ENCODE peak calls at places on chromosomes 12 and 14, in eight cellular contexts. One of them, this sample, is unnamed.

GRCh38 chr12:70948976-70949336 is 28.4 kb upstream of the PTPRR start:
- DNase-seq in AG09309: no peak
- DNase-seq in globus pallidus: no peak
- DNase-seq in activated T-helper 1 cell treated with anti-CD3 and anti-CD28 coated beads, Interleukin-2, amount 50 U/mL, for 16 hours: no peak
- DNase-seq in IMR-90: no peak
- DNase-seq in cardiac muscle cell: peak
- DNase-seq in Caki2: no peak
- DNase-seq in activated CD4-positive, alpha-beta T cell treated with anti-CD3 and anti-CD28 coated beads, Interleukin-2, amount 10 ng/mL, durations not matched to agents 7 days and 5 days: no peak
- DNase-seq in this sample: no peak

GRCh38 chr12:52087961-52088820 is 8.7 kb downstream of the SMIM41 start:
- DNase-seq in AG09309: no peak
- DNase-seq in cardiac muscle cell: no peak
- DNase-seq in IMR-90: no peak
- DNase-seq in Caki2: no peak
- DNase-seq in activated CD4-positive, alpha-beta T cell treated with anti-CD3 and anti-CD28 coated beads, Interleukin-2, amount 10 ng/mL, durations not matched to agents 7 days and 5 days: no peak
- DNase-seq in activated T-helper 1 cell treated with anti-CD3 and anti-CD28 coated beads, Interleukin-2, amount 50 U/mL, for 16 hours: no peak
- DNase-seq in globus pallidus: no peak
- DNase-seq in this sample: no peak

GRCh38 chr14:95418858-95419257 is 97.6 kb downstream of the SYNE3 start:
- DNase-seq in globus pallidus: no peak
- DNase-seq in activated T-helper 1 cell treated with anti-CD3 and anti-CD28 coated beads, Interleukin-2, amount 50 U/mL, for 16 hours: no peak
- DNase-seq in activated CD4-positive, alpha-beta T cell treated with anti-CD3 and anti-CD28 coated beads, Interleukin-2, amount 10 ng/mL, durations not matched to agents 7 days and 5 days: no peak
- DNase-seq in cardiac muscle cell: no peak
- DNase-seq in IMR-90: no peak
- DNase-seq in Caki2: no peak
- DNase-seq in AG09309: no peak
- DNase-seq in this sample: no peak

GRCh38 chr12:92861381-92861780 is 67.7 kb downstream of the EEA1 start:
- DNase-seq in IMR-90: peak
- DNase-seq in activated CD4-positive, alpha-beta T cell treated with anti-CD3 and anti-CD28 coated beads, Interleukin-2, amount 10 ng/mL, durations not matched to agents 7 days and 5 days: no peak
- DNase-seq in Caki2: no peak
- DNase-seq in AG09309: no peak
- DNase-seq in globus pallidus: no peak
- DNase-seq in cardiac muscle cell: peak
- DNase-seq in activated T-helper 1 cell treated with anti-CD3 and anti-CD28 coated beads, Interleukin-2, amount 50 U/mL, for 16 hours: no peak
- DNase-seq in this sample: no peak

GRCh38 chr14:22099942-22100763 is 426.5 kb upstream of the OR4E1 start:
- DNase-seq in activated T-helper 1 cell treated with anti-CD3 and anti-CD28 coated beads, Interleukin-2, amount 50 U/mL, for 16 hours: peak
- DNase-seq in IMR-90: peak
- DNase-seq in cardiac muscle cell: peak
- DNase-seq in globus pallidus: peak
- DNase-seq in AG09309: no peak
- DNase-seq in Caki2: peak
- DNase-seq in activated CD4-positive, alpha-beta T cell treated with anti-CD3 and anti-CD28 coated beads, Interleukin-2, amount 10 ng/mL, durations not matched to agents 7 days and 5 days: peak
- DNase-seq in this sample: peak

GRCh38 chr14:105093426-105094192 is 28.4 kb upstream of the GPR132 start:
- DNase-seq in IMR-90: peak
- DNase-seq in cardiac muscle cell: peak
- DNase-seq in globus pallidus: no peak
- DNase-seq in activated T-helper 1 cell treated with anti-CD3 and anti-CD28 coated beads, Interleukin-2, amount 50 U/mL, for 16 hours: no peak
- DNase-seq in activated CD4-positive, alpha-beta T cell treated with anti-CD3 and anti-CD28 coated beads, Interleukin-2, amount 10 ng/mL, durations not matched to agents 7 days and 5 days: peak
- DNase-seq in Caki2: peak
- DNase-seq in AG09309: no peak
- DNase-seq in this sample: peak

GRCh38 chr14:58963873-58964597 is 224.4 kb upstream of the DAAM1 start:
- DNase-seq in globus pallidus: no peak
- DNase-seq in activated CD4-positive, alpha-beta T cell treated with anti-CD3 and anti-CD28 coated beads, Interleukin-2, amount 10 ng/mL, durations not matched to agents 7 days and 5 days: no peak
- DNase-seq in IMR-90: no peak
- DNase-seq in AG09309: no peak
- DNase-seq in Caki2: no peak
- DNase-seq in activated T-helper 1 cell treated with anti-CD3 and anti-CD28 coated beads, Interleukin-2, amount 50 U/mL, for 16 hours: no peak
- DNase-seq in cardiac muscle cell: no peak
- DNase-seq in this sample: no peak

GRCh38 chr12:131831021-131831571 is 2.9 kb downstream of the MMP17 start:
- DNase-seq in AG09309: no peak
- DNase-seq in Caki2: no peak
- DNase-seq in globus pallidus: no peak
- DNase-seq in IMR-90: no peak
- DNase-seq in activated T-helper 1 cell treated with anti-CD3 and anti-CD28 coated beads, Interleukin-2, amount 50 U/mL, for 16 hours: no peak
- DNase-seq in activated CD4-positive, alpha-beta T cell treated with anti-CD3 and anti-CD28 coated beads, Interleukin-2, amount 10 ng/mL, durations not matched to agents 7 days and 5 days: peak
- DNase-seq in cardiac muscle cell: peak
- DNase-seq in this sample: no peak

GRCh38 chr12:52434096-52434733 is at the start of gene KRT75:
- DNase-seq in Caki2: no peak
- DNase-seq in activated CD4-positive, alpha-beta T cell treated with anti-CD3 and anti-CD28 coated beads, Interleukin-2, amount 10 ng/mL, durations not matched to agents 7 days and 5 days: no peak
- DNase-seq in IMR-90: no peak
- DNase-seq in globus pallidus: no peak
- DNase-seq in cardiac muscle cell: no peak
- DNase-seq in activated T-helper 1 cell treated with anti-CD3 and anti-CD28 coated beads, Interleukin-2, amount 50 U/mL, for 16 hours: no peak
- DNase-seq in AG09309: no peak
- DNase-seq in this sample: no peak

GRCh38 chr14:105400016-105400415 is 1.7 kb downstream of the TEX22 start:
- DNase-seq in globus pallidus: no peak
- DNase-seq in Caki2: no peak
- DNase-seq in activated T-helper 1 cell treated with anti-CD3 and anti-CD28 coated beads, Interleukin-2, amount 50 U/mL, for 16 hours: no peak
- DNase-seq in IMR-90: no peak
- DNase-seq in cardiac muscle cell: no peak
- DNase-seq in AG09309: no peak
- DNase-seq in activated CD4-positive, alpha-beta T cell treated with anti-CD3 and anti-CD28 coated beads, Interleukin-2, amount 10 ng/mL, durations not matched to agents 7 days and 5 days: no peak
- DNase-seq in this sample: no peak

GRCh38 chr12:100197486-100197885 is 3.1 kb upstream of the ACTR6 start:
- DNase-seq in activated CD4-positive, alpha-beta T cell treated with anti-CD3 and anti-CD28 coated beads, Interleukin-2, amount 10 ng/mL, durations not matched to agents 7 days and 5 days: no peak
- DNase-seq in cardiac muscle cell: no peak
- DNase-seq in Caki2: no peak
- DNase-seq in AG09309: no peak
- DNase-seq in activated T-helper 1 cell treated with anti-CD3 and anti-CD28 coated beads, Interleukin-2, amount 50 U/mL, for 16 hours: no peak
- DNase-seq in IMR-90: no peak
- DNase-seq in globus pallidus: no peak
- DNase-seq in this sample: no peak

GRCh38 chr14:35213869-35214387 is 78.3 kb upstream of the PSMA6 start:
- DNase-seq in IMR-90: peak
- DNase-seq in activated T-helper 1 cell treated with anti-CD3 and anti-CD28 coated beads, Interleukin-2, amount 50 U/mL, for 16 hours: no peak
- DNase-seq in globus pallidus: no peak
- DNase-seq in AG09309: no peak
- DNase-seq in cardiac muscle cell: peak
- DNase-seq in activated CD4-positive, alpha-beta T cell treated with anti-CD3 and anti-CD28 coated beads, Interleukin-2, amount 10 ng/mL, durations not matched to agents 7 days and 5 days: no peak
- DNase-seq in Caki2: peak
- DNase-seq in this sample: peak

GRCh38 chr14:50845166-50845565 is 14.2 kb upstream of the NIN start:
- DNase-seq in cardiac muscle cell: no peak
- DNase-seq in activated T-helper 1 cell treated with anti-CD3 and anti-CD28 coated beads, Interleukin-2, amount 50 U/mL, for 16 hours: no peak
- DNase-seq in activated CD4-positive, alpha-beta T cell treated with anti-CD3 and anti-CD28 coated beads, Interleukin-2, amount 10 ng/mL, durations not matched to agents 7 days and 5 days: no peak
- DNase-seq in IMR-90: no peak
- DNase-seq in AG09309: no peak
- DNase-seq in globus pallidus: no peak
- DNase-seq in Caki2: peak
- DNase-seq in this sample: no peak

GRCh38 chr14:100130471-100130870 is 29.0 kb downstream of the DEGS2 start:
- DNase-seq in activated CD4-positive, alpha-beta T cell treated with anti-CD3 and anti-CD28 coated beads, Interleukin-2, amount 10 ng/mL, durations not matched to agents 7 days and 5 days: no peak
- DNase-seq in Caki2: no peak
- DNase-seq in cardiac muscle cell: no peak
- DNase-seq in IMR-90: no peak
- DNase-seq in globus pallidus: no peak
- DNase-seq in AG09309: no peak
- DNase-seq in activated T-helper 1 cell treated with anti-CD3 and anti-CD28 coated beads, Interleukin-2, amount 50 U/mL, for 16 hours: no peak
- DNase-seq in this sample: no peak

GRCh38 chr12:60059180-60059579 is 463.4 kb downstream of the SLC16A7 start:
- DNase-seq in activated CD4-positive, alpha-beta T cell treated with anti-CD3 and anti-CD28 coated beads, Interleukin-2, amount 10 ng/mL, durations not matched to agents 7 days and 5 days: no peak
- DNase-seq in cardiac muscle cell: no peak
- DNase-seq in AG09309: no peak
- DNase-seq in IMR-90: peak
- DNase-seq in activated T-helper 1 cell treated with anti-CD3 and anti-CD28 coated beads, Interleukin-2, amount 50 U/mL, for 16 hours: no peak
- DNase-seq in globus pallidus: no peak
- DNase-seq in Caki2: no peak
- DNase-seq in this sample: no peak

GRCh38 chr12:116717466-116718457 is 20.1 kb downstream of the SPRING1 start:
- DNase-seq in Caki2: no peak
- DNase-seq in AG09309: no peak
- DNase-seq in activated T-helper 1 cell treated with anti-CD3 and anti-CD28 coated beads, Interleukin-2, amount 50 U/mL, for 16 hours: no peak
- DNase-seq in IMR-90: peak
- DNase-seq in cardiac muscle cell: peak
- DNase-seq in globus pallidus: peak
- DNase-seq in activated CD4-positive, alpha-beta T cell treated with anti-CD3 and anti-CD28 coated beads, Interleukin-2, amount 10 ng/mL, durations not matched to agents 7 days and 5 days: no peak
- DNase-seq in this sample: no peak

GRCh38 chr14:46197856-46198255 is 453.7 kb downstream of the RPL10L start:
- DNase-seq in globus pallidus: no peak
- DNase-seq in activated CD4-positive, alpha-beta T cell treated with anti-CD3 and anti-CD28 coated beads, Interleukin-2, amount 10 ng/mL, durations not matched to agents 7 days and 5 days: no peak
- DNase-seq in activated T-helper 1 cell treated with anti-CD3 and anti-CD28 coated beads, Interleukin-2, amount 50 U/mL, for 16 hours: no peak
- DNase-seq in Caki2: no peak
- DNase-seq in IMR-90: no peak
- DNase-seq in cardiac muscle cell: no peak
- DNase-seq in AG09309: no peak
- DNase-seq in this sample: no peak

GRCh38 chr12:24850486-24850885 is 98.4 kb downstream of the BCAT1 start:
- DNase-seq in activated T-helper 1 cell treated with anti-CD3 and anti-CD28 coated beads, Interleukin-2, amount 50 U/mL, for 16 hours: no peak
- DNase-seq in Caki2: no peak
- DNase-seq in cardiac muscle cell: no peak
- DNase-seq in activated CD4-positive, alpha-beta T cell treated with anti-CD3 and anti-CD28 coated beads, Interleukin-2, amount 10 ng/mL, durations not matched to agents 7 days and 5 days: no peak
- DNase-seq in globus pallidus: no peak
- DNase-seq in IMR-90: no peak
- DNase-seq in AG09309: no peak
- DNase-seq in this sample: no peak

GRCh38 chr12:68497702-68498101 is 113.0 kb upstream of the RAP1B start:
- DNase-seq in Caki2: peak
- DNase-seq in activated CD4-positive, alpha-beta T cell treated with anti-CD3 and anti-CD28 coated beads, Interleukin-2, amount 10 ng/mL, durations not matched to agents 7 days and 5 days: no peak
- DNase-seq in activated T-helper 1 cell treated with anti-CD3 and anti-CD28 coated beads, Interleukin-2, amount 50 U/mL, for 16 hours: no peak
- DNase-seq in cardiac muscle cell: peak
- DNase-seq in AG09309: peak
- DNase-seq in globus pallidus: no peak
- DNase-seq in IMR-90: peak
- DNase-seq in this sample: no peak